ENCODE peak calls at places on chromosomes 2 and 18, in nine cellular contexts. V, O, K, X, Q, D, Z, S and J are unnamed samples.

GRCh38 chr2:50556934-50557575 is 474.9 kb downstream of the NRXN1 start:
- DNase-seq in V (no peak), O (no peak), K (no peak), X (no peak), Q (no peak), D (no peak), Z (no peak), S (no peak), J (no peak)

GRCh38 chr2:155250800-155251199 is 552.3 kb downstream of the KCNJ3 start:
- DNase-seq in V (peak), O (no peak), K (no peak), X (no peak), Q (no peak), D (no peak), Z (peak), S (no peak), J (no peak)

GRCh38 chr2:159797468-159798375 is at the start of gene CD302:
- DNase-seq in V (peak), O (peak), K (peak), X (peak), Q (peak), D (peak), Z (peak), S (peak), J (peak)

GRCh38 chr2:238247002-238247822 is 7.4 kb upstream of the HES6 start:
- DNase-seq in V (no peak), O (no peak), K (no peak), X (no peak), Q (no peak), D (no peak), Z (no peak), S (no peak), J (peak)

GRCh38 chr2:41326801-41327200 is 721.0 kb upstream of the PKDCC start:
- DNase-seq in V (no peak), O (no peak), K (no peak), X (no peak), Q (no peak), D (no peak), Z (peak), S (no peak), J (no peak)

GRCh38 chr2:176637497-176638166 is 368.4 kb downstream of the MTX2 start:
- DNase-seq in V (peak), O (peak), K (peak), X (peak), Q (peak), D (no peak), Z (peak), S (peak), J (peak)

GRCh38 chr2:76008001-76008702 is 297.4 kb upstream of the GCFC2 start:
- DNase-seq in V (peak), O (no peak), K (no peak), X (peak), Q (no peak), D (no peak), Z (peak), S (no peak), J (no peak)

GRCh38 chr18:57141208-57142129 is 5.4 kb upstream of the BOD1L2 start:
- DNase-seq in V (peak), O (no peak), K (no peak), X (peak), Q (no peak), D (no peak), Z (no peak), S (no peak), J (no peak)

GRCh38 chr2:156321243-156321904 is 11.1 kb downstream of the NR4A2 start:
- DNase-seq in V (no peak), O (no peak), K (peak), X (no peak), Q (peak), D (peak), Z (peak), S (peak), J (no peak)